ENCODE peak calls at places on chromosomes 1 and 21, in eight cellular contexts. H is adrenal gland; Q is effector memory CD4-positive, alpha-beta T cell; M is uterus; D is lung; B is neuronal stem cell; C is aorta; E is A673. Y is an unnamed sample. For H3K4me1, the result is how much of the 10 kb centered on the place peaks cover.

GRCh38 chr1:145962157-145963102 is 1.9 kb downstream of the ANKRD34A start:
- DNase-seq in H (no peak), Q (no peak), M (peak), D (no peak), B (no peak), C (peak), E (peak), Y (no peak)

GRCh38 chr1:18166341-18166740 is 58.7 kb downstream of the IGSF21 start:
- DNase-seq in H (peak), Q (no peak), M (no peak), D (no peak), B (no peak), C (peak), E (no peak), Y (no peak)

GRCh38 chr1:180632326-180633088 is 685 bp downstream of the XPR1 start:
- DNase-seq in H (peak), Q (no peak), M (no peak), D (peak), B (no peak), C (no peak), E (peak), Y (peak)

GRCh38 chr1:89607888-89608626 is 24.9 kb upstream of the LRRC8C start:
- DNase-seq in H (peak), Q (peak), M (peak), D (no peak), B (no peak), C (no peak), E (no peak), Y (peak)

GRCh38 chr1:54016343-54017282 is 1.4 kb downstream of the LDLRAD1 start:
- DNase-seq in H (peak), Q (no peak), M (no peak), D (peak), B (no peak), C (no peak), E (no peak), Y (no peak)

GRCh38 chr1:99652881-99653281 is 7.0 kb downstream of the PALMD start:
- DNase-seq in H (no peak), Q (no peak), M (no peak), D (no peak), B (peak), C (no peak), E (no peak), Y (no peak)

GRCh38 chr1:65001238-65001792 is 35.0 kb upstream of the JAK1 start:
- DNase-seq in H (peak), Q (peak), M (peak), D (peak), B (no peak), C (peak), E (peak), Y (peak)

GRCh38 chr1:156993426-156994147 is 52.0 kb downstream of the ARHGEF11 start:
- DNase-seq in H (no peak), Q (no peak), M (no peak), D (no peak), B (no peak), C (no peak), E (no peak), Y (no peak)

GRCh38 chr1:75954594-75954993 is 22.4 kb upstream of the ASB17 start:
- DNase-seq in H (no peak), Q (no peak), M (no peak), D (no peak), B (no peak), C (no peak), E (no peak), Y (no peak)

GRCh38 chr1:230807029-230807428 is 59.8 kb downstream of the CAPN9 start:
- DNase-seq in H (no peak), Q (no peak), M (no peak), D (peak), B (no peak), C (peak), E (no peak), Y (no peak)

GRCh38 chr21:46021398-46021797 is 39.8 kb downstream of the COL6A1 start:
- DNase-seq in H (no peak), Q (no peak), M (no peak), D (peak), B (no peak), C (no peak), E (no peak), Y (no peak)

GRCh38 chr1:27071049-27071416 is 58.4 kb upstream of the TENT5B start:
- DNase-seq in H (peak), Q (no peak), M (no peak), D (no peak), B (peak), C (no peak), E (no peak), Y (no peak)

GRCh38 chr1:207868769-207869721 is 41.9 kb downstream of the CD34 start:
- DNase-seq in H (peak), Q (peak), M (peak), D (peak), B (peak), C (peak), E (peak), Y (peak)

GRCh38 chr1:115013792-115014191 is 15.8 kb upstream of the TSHB start:
- DNase-seq in H (no peak), Q (no peak), M (no peak), D (no peak), B (no peak), C (no peak), E (no peak), Y (no peak)

GRCh38 chr1:177164380-177165068 is at the start of gene ASTN1:
- DNase-seq in H (peak), Q (no peak), M (no peak), D (no peak), B (peak), C (no peak), E (no peak), Y (no peak)

GRCh38 chr1:228015276-228016180 is 8.7 kb downstream of the WNT3A start:
- DNase-seq in H (peak), Q (no peak), M (no peak), D (no peak), B (no peak), C (peak), E (no peak), Y (no peak)

GRCh38 chr1:54934869-54935268 is 45.6 kb upstream of the TMEM61 start:
- DNase-seq in H (no peak), Q (no peak), M (no peak), D (no peak), B (no peak), C (no peak), E (peak), Y (no peak)

GRCh38 chr1:204791453-204792366 is 79.0 kb upstream of the NFASC start:
- DNase-seq in H (peak), Q (peak), M (peak), D (peak), B (peak), C (peak), E (peak), Y (peak)

GRCh38 chr1:51664412-51665240 is 47.7 kb downstream of the OSBPL9 start:
- DNase-seq in H (no peak), Q (no peak), M (no peak), D (no peak), B (no peak), C (no peak), E (no peak), Y (no peak)

GRCh38 chr1:30634507-30634906 is 88.9 kb downstream of the MATN1 start:
- DNase-seq in H (no peak), Q (no peak), M (peak), D (no peak), B (no peak), C (no peak), E (no peak), Y (no peak)

GRCh38 chr1:26168410-26169167 is at the start of gene C1orf232:
- DNase-seq in H (no peak), Q (no peak), M (no peak), D (no peak), B (no peak), C (no peak), E (no peak), Y (no peak)

GRCh38 chr21:45401916-45402900 is 2.8 kb upstream of the COL18A1 start:
- DNase-seq in H (peak), Q (no peak), M (no peak), D (no peak), B (no peak), C (peak), E (no peak), Y (no peak)

GRCh38 chr1:234535763-234536515 is 57.0 kb upstream of the TARBP1 start:
- DNase-seq in H (peak), Q (no peak), M (peak), D (peak), B (peak), C (peak), E (no peak), Y (no peak)

GRCh38 chr21:44643911-44644310 is 2.3 kb upstream of the KRTAP10-11 start:
- DNase-seq in H (no peak), Q (no peak), M (no peak), D (no peak), B (no peak), C (no peak), E (no peak), Y (no peak)

GRCh38 chr1:25140073-25140797 is 92.1 kb downstream of the SYF2 start:
- DNase-seq in H (peak), Q (no peak), M (no peak), D (peak), B (no peak), C (peak), E (peak), Y (no peak)

GRCh38 chr1:182784556-182785171 is 4.9 kb upstream of the NPL start:
- DNase-seq in H (no peak), Q (no peak), M (peak), D (no peak), B (peak), C (no peak), E (peak), Y (peak)

GRCh38 chr1:242017580-242018233 is 18.8 kb upstream of the MAP1LC3C start:
- DNase-seq in H (peak), Q (no peak), M (peak), D (peak), B (no peak), C (no peak), E (peak), Y (peak)

GRCh38 chr1:159827102-159827490 is 423 bp downstream of the SLAMF8 start:
- DNase-seq in H (no peak), Q (no peak), M (no peak), D (no peak), B (no peak), C (no peak), E (no peak), Y (no peak)

GRCh38 chr1:92655197-92655801 is 129.6 kb downstream of the EVI5 start:
- DNase-seq in H (no peak), Q (no peak), M (no peak), D (no peak), B (no peak), C (no peak), E (no peak), Y (no peak)

GRCh38 chr1:116769561-116769977 is 15.3 kb downstream of the CD2 start:
- DNase-seq in H (no peak), Q (peak), M (no peak), D (no peak), B (no peak), C (no peak), E (no peak), Y (peak)

GRCh38 chr1:34407140-34407539 is 230.4 kb downstream of the C1orf94 start:
- DNase-seq in H (no peak), Q (no peak), M (no peak), D (peak), B (no peak), C (no peak), E (no peak), Y (no peak)

GRCh38 chr21:42276526-42277154 is 38.6 kb downstream of the TFF3 start:
- DNase-seq in H (no peak), Q (no peak), M (no peak), D (no peak), B (no peak), C (no peak), E (no peak), Y (no peak)

GRCh38 chr1:117284408-117285215 is 73.9 kb upstream of the VTCN1 start:
- DNase-seq in H (no peak), Q (no peak), M (no peak), D (no peak), B (peak), C (no peak), E (peak), Y (no peak)

GRCh38 chr1:171898956-171899355 is 57.7 kb downstream of the DNM3 start:
- DNase-seq in H (peak), Q (no peak), M (no peak), D (no peak), B (peak), C (no peak), E (no peak), Y (no peak)

GRCh38 chr1:201982923-201983805 is 716 bp downstream of the RNPEP start:
- DNase-seq in H (peak), Q (peak), M (peak), D (peak), B (peak), C (peak), E (peak), Y (peak)

GRCh38 chr1:225880210-225880584 is 2.0 kb downstream of the TMEM63A start:
- DNase-seq in H (peak), Q (no peak), M (no peak), D (no peak), B (no peak), C (peak), E (no peak), Y (no peak)
- H3K27ac ChIP-seq in H (peak), Q (peak), M (peak), D (peak), B (no peak), C (no peak), E (no peak), Y (peak)

DNA sequence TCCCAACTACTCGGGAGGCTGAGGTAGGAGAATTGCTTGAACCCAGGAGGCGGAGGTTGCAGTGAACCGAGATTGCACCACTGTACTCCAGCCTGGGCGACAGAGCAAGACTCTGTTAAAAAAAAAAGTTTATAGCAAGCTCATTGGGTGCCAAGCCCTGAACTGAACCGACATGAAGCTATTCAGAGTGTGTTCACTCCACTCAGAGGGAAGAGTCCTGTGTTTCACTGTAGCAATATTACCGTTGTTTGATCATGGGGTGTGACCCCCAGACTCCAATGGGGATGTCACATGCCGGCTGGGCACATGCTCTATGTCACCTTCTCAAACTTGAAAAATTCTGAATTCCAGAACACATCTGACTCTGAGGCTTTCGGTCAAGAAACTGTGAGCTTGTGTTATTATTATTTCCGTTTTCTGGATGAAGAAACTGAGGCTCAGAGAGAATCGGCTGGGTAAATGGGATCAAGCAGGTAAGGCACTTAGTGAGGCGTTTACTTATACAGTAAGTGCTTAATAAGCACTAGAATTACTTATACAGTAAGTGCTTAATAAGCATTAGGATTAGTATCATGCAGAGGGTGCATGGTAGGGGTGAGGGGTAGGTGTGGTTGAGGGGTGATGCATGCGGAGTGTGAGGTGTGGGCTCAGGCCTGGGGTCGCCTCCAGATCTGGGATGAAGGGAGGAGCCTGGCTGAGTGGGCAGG is 36.2 kb downstream of the HSPG2 start:
- DNase-seq in H (no peak), Q (no peak), M (no peak), D (no peak), B (no peak), C (no peak), E (no peak), Y (no peak)
- H3K4me1 ChIP-seq in H (under half), Q (under half), M (half or more), D (under half), B (under half), C (under half), E (under half), Y (under half)

DNA sequence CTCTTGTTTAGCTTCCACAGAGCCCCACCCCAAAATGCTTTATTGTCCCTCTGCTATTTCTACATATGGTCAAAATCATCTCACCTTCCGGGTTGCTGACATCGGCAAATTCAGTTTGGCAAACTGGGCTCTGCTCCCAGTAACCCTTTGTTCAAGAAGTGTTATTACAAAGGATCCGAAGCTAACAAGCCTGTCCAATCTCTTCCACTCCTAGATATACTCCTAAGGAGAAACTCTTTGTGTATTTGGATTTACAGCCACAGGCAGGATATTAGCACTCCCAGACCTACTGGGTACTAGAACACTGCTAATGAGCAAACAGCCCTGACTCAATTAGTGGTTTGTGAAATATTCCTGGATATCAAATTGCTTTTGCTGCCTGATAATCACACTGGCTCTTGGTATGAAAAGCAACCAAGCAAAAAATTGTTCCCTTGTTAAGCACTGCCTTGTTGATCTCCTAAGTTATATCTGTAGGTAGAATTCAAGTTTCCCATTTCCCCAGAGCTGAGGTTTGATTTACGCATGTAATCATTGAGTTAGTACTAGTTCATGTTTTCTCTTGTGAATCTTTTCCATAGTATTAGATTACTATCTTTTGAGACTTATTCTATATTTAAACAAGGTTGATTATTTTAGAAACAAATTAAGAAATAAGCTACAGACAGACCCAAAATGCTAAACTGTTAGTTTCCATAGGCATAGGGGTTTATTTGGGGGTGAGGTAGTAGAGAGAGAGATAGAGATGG is 3.8 kb downstream of the JUN start:
- DNase-seq in H (no peak), Q (peak), M (peak), D (peak), B (no peak), C (no peak), E (peak), Y (peak)
- H3K4me3 ChIP-seq in H (no peak), Q (no peak), M (peak), D (no peak), B (no peak), C (peak), E (no peak), Y (no peak)

DNA sequence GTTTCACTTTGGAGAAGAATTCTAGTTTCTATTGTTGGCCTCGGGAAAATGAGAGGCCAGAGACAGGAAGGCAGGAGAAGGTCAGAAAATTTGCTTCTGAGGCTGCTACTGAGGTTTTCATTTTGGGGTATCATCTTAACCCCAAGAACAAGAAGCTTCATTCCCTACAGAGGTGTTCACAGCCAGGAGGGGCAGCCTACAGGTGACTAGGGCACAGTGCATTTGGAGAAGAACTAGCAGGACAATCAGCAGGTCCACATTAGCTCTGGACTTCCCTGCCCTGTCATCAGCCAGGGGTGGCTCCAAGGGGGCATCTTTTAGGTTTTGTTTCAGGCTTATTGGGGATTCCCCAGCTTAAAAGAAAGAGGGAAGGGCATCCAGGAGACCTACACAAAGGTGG is 12.1 kb upstream of the ZNF496 start:
- DNase-seq in H (no peak), Q (no peak), M (no peak), D (no peak), B (no peak), C (no peak), E (no peak), Y (no peak)
- H3K27ac ChIP-seq in H (no peak), Q (no peak), M (no peak), D (no peak), B (no peak), C (no peak), E (no peak), Y (no peak)

GRCh38 chr1:21913763-21914162 is 23.3 kb downstream of the HSPG2 start:
- DNase-seq in H (peak), Q (no peak), M (no peak), D (no peak), B (no peak), C (no peak), E (no peak), Y (no peak)
- H3K4me1 ChIP-seq in H (half or more), Q (under half), M (half or more), D (under half), B (under half), C (under half), E (under half), Y (under half)

GRCh38 chr1:220706921-220707559 is 16.9 kb downstream of the C1orf115 start:
- DNase-seq in H (no peak), Q (no peak), M (no peak), D (no peak), B (no peak), C (no peak), E (no peak), Y (no peak)
- H3K4me3 ChIP-seq in H (no peak), Q (no peak), M (no peak), D (no peak), B (no peak), C (no peak), E (no peak), Y (no peak)

GRCh38 chr21:32456497-32456918 is 44.0 kb downstream of the EVA1C start:
- DNase-seq in H (no peak), Q (no peak), M (peak), D (no peak), B (no peak), C (no peak), E (no peak), Y (no peak)
- H3K27ac ChIP-seq in H (peak), Q (no peak), M (peak), D (peak), B (no peak), C (peak), E (no peak), Y (no peak)

Y was measured in naive thymus-derived CD4-positive, alpha-beta T cell.